ENCODE peak calls at places on chromosome 9, in five cellular contexts. N is stimulated activated CD8-positive, alpha-beta memory T cell treated with anti-CD3 and anti-CD28 coated beads, Interleukin-2, amount 100 ng/mL, for 48 hours; L is astrocyte; U is renal cortical epithelial cell; E is AG10803. B is an unnamed sample.

GRCh38 chr9:130117816-130118632 is 54.2 kb upstream of the NCS1 start:
- DNase-seq in N (no peak), L (peak), U (peak), E (peak), B (peak)

GRCh38 chr9:131731237-131731995 is 8.5 kb downstream of the RAPGEF1 start:
- DNase-seq in N (no peak), L (no peak), U (no peak), E (no peak), B (no peak)

GRCh38 chr9:122099271-122099869 is 6.3 kb upstream of the TTLL11 start:
- DNase-seq in N (peak), L (no peak), U (peak), E (peak), B (no peak)

GRCh38 chr9:14313951-14314423 is at the start of gene NFIB:
- DNase-seq in N (no peak), L (no peak), U (no peak), E (no peak), B (no peak)

GRCh38 chr9:112301420-112301819 is 32.0 kb downstream of the PTBP3 start:
- DNase-seq in N (no peak), L (no peak), U (no peak), E (no peak), B (no peak)

GRCh38 chr9:110578896-110579752 is at the start of gene SVEP1:
- DNase-seq in N (no peak), L (peak), U (no peak), E (peak), B (no peak)

GRCh38 chr9:125706661-125707539 is at the start of gene MAPKAP1:
- DNase-seq in N (peak), L (peak), U (peak), E (peak), B (peak)

GRCh38 chr9:83355024-83355444 is 183.2 kb downstream of the FRMD3 start:
- DNase-seq in N (no peak), L (peak), U (peak), E (peak), B (no peak)

GRCh38 chr9:90815944-90816357 is 14.3 kb downstream of the SYK start:
- DNase-seq in N (no peak), L (no peak), U (no peak), E (no peak), B (no peak)

GRCh38 chr9:88660611-88661010 is 125.6 kb downstream of the NXNL2 start:
- DNase-seq in N (no peak), L (no peak), U (peak), E (peak), B (no peak)

GRCh38 chr9:84519486-84519885 is 150.0 kb upstream of the NTRK2 start:
- DNase-seq in N (no peak), L (no peak), U (no peak), E (no peak), B (no peak)

GRCh38 chr9:120478208-120478607 is 101.8 kb downstream of the CDK5RAP2 start:
- DNase-seq in N (no peak), L (no peak), U (no peak), E (peak), B (no peak)

GRCh38 chr9:122383992-122384461 is 13.2 kb downstream of the PTGS1 start:
- DNase-seq in N (no peak), L (peak), U (peak), E (peak), B (peak)

GRCh38 chr9:25864509-25864908 is 186.3 kb upstream of the TUSC1 start:
- DNase-seq in N (no peak), L (no peak), U (no peak), E (peak), B (no peak)

GRCh38 chr9:128415222-128415621 is 5.4 kb upstream of the CERCAM start:
- DNase-seq in N (no peak), L (no peak), U (no peak), E (no peak), B (no peak)

GRCh38 chr9:134396825-134397224 is 70.6 kb downstream of the RXRA start:
- DNase-seq in N (peak), L (no peak), U (no peak), E (no peak), B (no peak)

GRCh38 chr9:73039253-73039915 is 86.5 kb upstream of the ALDH1A1 start:
- DNase-seq in N (no peak), L (peak), U (peak), E (peak), B (no peak)

GRCh38 chr9:87573841-87574342 is 76.2 kb downstream of the DAPK1 start:
- DNase-seq in N (no peak), L (peak), U (no peak), E (peak), B (no peak)

GRCh38 chr9:112541690-112542089 is 55.1 kb downstream of the KIAA1958 start:
- DNase-seq in N (no peak), L (no peak), U (no peak), E (peak), B (no peak)

GRCh38 chr9:131394464-131395026 is 659 bp downstream of the PRRC2B start:
- DNase-seq in N (no peak), L (no peak), U (no peak), E (peak), B (no peak)

GRCh38 chr9:94920439-94920951 is 194.0 kb downstream of the AOPEP start:
- DNase-seq in N (no peak), L (peak), U (peak), E (peak), B (no peak)